ENCODE peak calls at places on chromosomes 16 and 17, in nine cellular contexts. One of them, this sample, is unnamed.

GRCh38 chr16:50139580-50139979 is 13.5 kb upstream of the TENT4B start:
- DNase-seq in effector CD8-positive, alpha-beta T cell: no peak
- DNase-seq in mucosa of descending colon: no peak
- DNase-seq in NCI-H2029: no peak
- DNase-seq in Caco-2: no peak
- DNase-seq in memory B cell: no peak
- DNase-seq in EL: no peak
- DNase-seq in stimulated activated CD4-positive, alpha-beta T cell treated with anti-CD3 and anti-CD28 coated beads, Interleukin-1b, Interleukin-23, amount 100 ng/mL, for 24 hours: no peak
- DNase-seq in adrenal gland: no peak
- DNase-seq in this sample: no peak

GRCh38 chr17:69082696-69083095 is 22.0 kb upstream of the ABCA9 start:
- DNase-seq in effector CD8-positive, alpha-beta T cell: no peak
- DNase-seq in mucosa of descending colon: no peak
- DNase-seq in NCI-H2029: no peak
- DNase-seq in Caco-2: no peak
- DNase-seq in memory B cell: no peak
- DNase-seq in EL: no peak
- DNase-seq in stimulated activated CD4-positive, alpha-beta T cell treated with anti-CD3 and anti-CD28 coated beads, Interleukin-1b, Interleukin-23, amount 100 ng/mL, for 24 hours: no peak
- DNase-seq in adrenal gland: no peak
- DNase-seq in this sample: no peak

GRCh38 chr16:72997141-72997542 is 50.8 kb downstream of the ZFHX3 start:
- DNase-seq in effector CD8-positive, alpha-beta T cell: no peak
- DNase-seq in mucosa of descending colon: no peak
- DNase-seq in NCI-H2029: no peak
- DNase-seq in Caco-2: peak
- DNase-seq in memory B cell: no peak
- DNase-seq in EL: no peak
- DNase-seq in stimulated activated CD4-positive, alpha-beta T cell treated with anti-CD3 and anti-CD28 coated beads, Interleukin-1b, Interleukin-23, amount 100 ng/mL, for 24 hours: no peak
- DNase-seq in adrenal gland: no peak
- DNase-seq in this sample: no peak

GRCh38 chr17:83144421-83145357 is 65.3 kb downstream of the METRNL start:
- DNase-seq in effector CD8-positive, alpha-beta T cell: no peak
- DNase-seq in mucosa of descending colon: no peak
- DNase-seq in NCI-H2029: no peak
- DNase-seq in Caco-2: no peak
- DNase-seq in memory B cell: no peak
- DNase-seq in EL: peak
- DNase-seq in stimulated activated CD4-positive, alpha-beta T cell treated with anti-CD3 and anti-CD28 coated beads, Interleukin-1b, Interleukin-23, amount 100 ng/mL, for 24 hours: no peak
- DNase-seq in adrenal gland: no peak
- DNase-seq in this sample: no peak

GRCh38 chr17:39606434-39607056 is 1.2 kb downstream of the NEUROD2 start:
- DNase-seq in effector CD8-positive, alpha-beta T cell: no peak
- DNase-seq in mucosa of descending colon: peak
- DNase-seq in NCI-H2029: no peak
- DNase-seq in Caco-2: no peak
- DNase-seq in memory B cell: no peak
- DNase-seq in EL: no peak
- DNase-seq in stimulated activated CD4-positive, alpha-beta T cell treated with anti-CD3 and anti-CD28 coated beads, Interleukin-1b, Interleukin-23, amount 100 ng/mL, for 24 hours: no peak
- DNase-seq in adrenal gland: no peak
- DNase-seq in this sample: no peak

GRCh38 chr17:65370669-65371126 is 190.8 kb downstream of the AXIN2 start:
- DNase-seq in effector CD8-positive, alpha-beta T cell: no peak
- DNase-seq in mucosa of descending colon: peak
- DNase-seq in NCI-H2029: no peak
- DNase-seq in Caco-2: no peak
- DNase-seq in memory B cell: no peak
- DNase-seq in EL: no peak
- DNase-seq in stimulated activated CD4-positive, alpha-beta T cell treated with anti-CD3 and anti-CD28 coated beads, Interleukin-1b, Interleukin-23, amount 100 ng/mL, for 24 hours: no peak
- DNase-seq in adrenal gland: no peak
- DNase-seq in this sample: no peak

GRCh38 chr16:14024300-14024699 is 46.8 kb upstream of the MRTFB start:
- DNase-seq in effector CD8-positive, alpha-beta T cell: no peak
- DNase-seq in mucosa of descending colon: no peak
- DNase-seq in NCI-H2029: no peak
- DNase-seq in Caco-2: no peak
- DNase-seq in memory B cell: no peak
- DNase-seq in EL: no peak
- DNase-seq in stimulated activated CD4-positive, alpha-beta T cell treated with anti-CD3 and anti-CD28 coated beads, Interleukin-1b, Interleukin-23, amount 100 ng/mL, for 24 hours: no peak
- DNase-seq in adrenal gland: no peak
- DNase-seq in this sample: peak

GRCh38 chr17:40310882-40311391 is 2.0 kb downstream of the RARA start:
- DNase-seq in effector CD8-positive, alpha-beta T cell: no peak
- DNase-seq in mucosa of descending colon: peak
- DNase-seq in NCI-H2029: no peak
- DNase-seq in Caco-2: no peak
- DNase-seq in memory B cell: no peak
- DNase-seq in EL: no peak
- DNase-seq in stimulated activated CD4-positive, alpha-beta T cell treated with anti-CD3 and anti-CD28 coated beads, Interleukin-1b, Interleukin-23, amount 100 ng/mL, for 24 hours: no peak
- DNase-seq in adrenal gland: peak
- DNase-seq in this sample: peak